ENCODE peak calls at places on chromosome 2, in five cellular contexts. W, A, V, L and J are unnamed samples.

GRCh38 chr2:98476192-98476868 is 31.7 kb downstream of the INPP4A start:
- DNase-seq in A (peak), W (no peak), L (no peak), V (no peak), J (no peak)

GRCh38 chr2:146874260-146874658 is 970.6 kb upstream of the ACVR2A start:
- DNase-seq in W (no peak), V (peak), A (peak), L (peak), J (peak)

GRCh38 chr2:36366491-36367120 is 11.0 kb downstream of the CRIM1 start:
- DNase-seq in A (no peak), L (no peak), W (no peak), V (no peak), J (no peak)

GRCh38 chr2:181886192-181886591 is 5.3 kb upstream of the ITPRID2 start:
- DNase-seq in V (no peak), L (no peak), W (no peak), A (no peak), J (no peak)

GRCh38 chr2:68537872-68538271 is 70.5 kb downstream of the APLF start:
- DNase-seq in V (no peak), L (no peak), W (no peak), A (no peak), J (no peak)

GRCh38 chr2:168841445-168841844 is 39.0 kb downstream of the NOSTRIN start:
- DNase-seq in V (no peak), L (no peak), A (no peak), W (no peak), J (no peak)

GRCh38 chr2:21543630-21544029 is 419.9 kb downstream of the TDRD15 start:
- DNase-seq in W (no peak), L (no peak), V (no peak), A (no peak), J (no peak)

GRCh38 chr2:152222975-152223638 is 47.5 kb upstream of the STAM2 start:
- DNase-seq in V (peak), L (peak), A (peak), W (no peak), J (peak)

GRCh38 chr2:153873062-153874048 is 1.6 kb downstream of the GALNT13 start:
- DNase-seq in V (no peak), A (no peak), W (no peak), L (no peak), J (no peak)

GRCh38 chr2:214542866-214543265 is 132.0 kb downstream of the VWC2L start:
- DNase-seq in L (peak), W (no peak), V (peak), A (no peak), J (no peak)

GRCh38 chr2:218000137-218000536 is 2.7 kb downstream of the TNS1 start:
- DNase-seq in A (no peak), V (peak), W (no peak), L (no peak), J (no peak)

GRCh38 chr2:136286423-136286822 is 168.5 kb upstream of the CXCR4 start:
- DNase-seq in W (no peak), A (no peak), L (no peak), V (no peak), J (no peak)

GRCh38 chr2:45124456-45124855 is 115.2 kb upstream of the SIX2 start:
- DNase-seq in W (no peak), V (no peak), A (no peak), L (no peak), J (no peak)

GRCh38 chr2:181697571-181697970 is 17.3 kb upstream of the NEUROD1 start:
- DNase-seq in W (no peak), L (no peak), A (no peak), V (no peak), J (no peak)

GRCh38 chr2:226151157-226151556 is 648.5 kb downstream of the IRS1 start:
- DNase-seq in W (no peak), A (no peak), V (no peak), L (no peak), J (no peak)